ENCODE peak calls at places on chromosomes 2 and 18, in six cellular contexts. W is foreskin melanocyte, K is head of caudate nucleus, G is choroid plexus epithelial cell, S is kidney, Y is NAMALWA. R is an unnamed sample.

GRCh38 chr2:140234176-140234575 is 1454.0 kb upstream of the NXPH2 start:
- DNase-seq in W (no peak), K (no peak), G (peak), S (no peak), Y (no peak), R (no peak)

GRCh38 chr2:229235136-229235914 is 35.8 kb downstream of the PID1 start:
- DNase-seq in W (no peak), K (no peak), G (peak), S (no peak), Y (no peak), R (no peak)

GRCh38 chr2:40147360-40147759 is 304.5 kb downstream of the SLC8A1 start:
- DNase-seq in W (no peak), K (no peak), G (no peak), S (no peak), Y (no peak), R (no peak)

GRCh38 chr2:148643421-148643820 is 1.1 kb upstream of the EPC2 start:
- DNase-seq in W (no peak), K (no peak), G (no peak), S (no peak), Y (no peak), R (no peak)

GRCh38 chr2:217090884-217091283 is 231.0 kb upstream of the TNP1 start:
- DNase-seq in W (no peak), K (no peak), G (no peak), S (no peak), Y (no peak), R (no peak)

GRCh38 chr2:45458909-45459563 is 152.0 kb downstream of the SRBD1 start:
- DNase-seq in W (no peak), K (no peak), G (peak), S (no peak), Y (peak), R (no peak)

GRCh38 chr18:42137671-42138375 is 182.8 kb downstream of the PIK3C3 start:
- DNase-seq in W (peak), K (no peak), G (no peak), S (no peak), Y (no peak), R (no peak)

GRCh38 chr2:55901941-55902340 is 21.6 kb downstream of the EFEMP1 start:
- DNase-seq in W (no peak), K (no peak), G (peak), S (no peak), Y (no peak), R (no peak)

GRCh38 chr2:73998933-73999332 is 14.2 kb downstream of the TET3 start:
- DNase-seq in W (no peak), K (no peak), G (no peak), S (no peak), Y (no peak), R (no peak)

GRCh38 chr2:84055816-84056215 is 403.3 kb downstream of the SUCLG1 start:
- DNase-seq in W (no peak), K (no peak), G (no peak), S (no peak), Y (no peak), R (no peak)

GRCh38 chr2:111190816-111191540 is 70.3 kb downstream of the BCL2L11 start:
- DNase-seq in W (no peak), K (no peak), G (no peak), S (no peak), Y (no peak), R (no peak)

GRCh38 chr2:121140734-121141133 is 144.3 kb downstream of the TFCP2L1 start:
- DNase-seq in W (no peak), K (no peak), G (no peak), S (no peak), Y (no peak), R (no peak)

GRCh38 chr2:10162586-10163497 is 40.3 kb downstream of the RRM2 start:
- DNase-seq in W (no peak), K (peak), G (no peak), S (peak), Y (no peak), R (no peak)

GRCh38 chr18:9211955-9212354 is 75.4 kb downstream of the ANKRD12 start:
- DNase-seq in W (no peak), K (no peak), G (peak), S (no peak), Y (no peak), R (no peak)

GRCh38 chr2:40554665-40555294 is 102.9 kb upstream of the SLC8A1 start:
- DNase-seq in W (peak), K (peak), G (peak), S (peak), Y (peak), R (peak)

GRCh38 chr2:119981896-119982295 is 31.0 kb upstream of the EPB41L5 start:
- DNase-seq in W (no peak), K (no peak), G (no peak), S (no peak), Y (no peak), R (no peak)

GRCh38 chr2:127624321-127625145 is 21.4 kb upstream of the GPR17 start:
- DNase-seq in W (no peak), K (no peak), G (no peak), S (no peak), Y (no peak), R (no peak)

GRCh38 chr2:191565647-191566198 is 112.2 kb upstream of the NABP1 start:
- DNase-seq in W (no peak), K (no peak), G (peak), S (no peak), Y (peak), R (no peak)

GRCh38 chr2:205660521-205661124 is 21.7 kb upstream of the NRP2 start:
- DNase-seq in W (peak), K (peak), G (peak), S (peak), Y (no peak), R (no peak)

GRCh38 chr2:11577101-11577883 is 43.4 kb downstream of the GREB1 start:
- DNase-seq in W (no peak), K (no peak), G (no peak), S (peak), Y (no peak), R (no peak)

GRCh38 chr2:234682492-234683228 is 185.8 kb upstream of the ARL4C start:
- DNase-seq in W (no peak), K (no peak), G (no peak), S (no peak), Y (no peak), R (no peak)

GRCh38 chr2:234981197-234982095 is 29.6 kb downstream of the SH3BP4 start:
- DNase-seq in W (no peak), K (no peak), G (peak), S (peak), Y (no peak), R (no peak)

GRCh38 chr18:28114472-28114871 is 62.5 kb downstream of the CDH2 start:
- DNase-seq in W (no peak), K (no peak), G (peak), S (no peak), Y (no peak), R (no peak)

GRCh38 chr18:10301831-10302483 is 152.5 kb upstream of the APCDD1 start:
- DNase-seq in W (no peak), K (no peak), G (no peak), S (no peak), Y (no peak), R (no peak)

GRCh38 chr2:20487392-20488135 is 40.7 kb downstream of the RHOB start:
- DNase-seq in W (peak), K (no peak), G (no peak), S (no peak), Y (no peak), R (no peak)

GRCh38 chr2:36854241-36854640 is 112.1 kb downstream of the STRN start:
- DNase-seq in W (no peak), K (no peak), G (no peak), S (no peak), Y (no peak), R (no peak)

GRCh38 chr2:185006481-185006880 is 408.2 kb downstream of the ZNF804A start:
- DNase-seq in W (no peak), K (no peak), G (no peak), S (no peak), Y (no peak), R (no peak)

GRCh38 chr2:39217192-39217550 is 26.6 kb downstream of the CDKL4 start:
- DNase-seq in W (no peak), K (no peak), G (no peak), S (no peak), Y (no peak), R (no peak)

GRCh38 chr2:43024515-43024962 is 201.9 kb downstream of the ZFP36L2 start:
- DNase-seq in W (no peak), K (peak), G (peak), S (peak), Y (peak), R (peak)

GRCh38 chr2:15630958-15631719 is 39.5 kb downstream of the DDX1 start:
- DNase-seq in W (no peak), K (no peak), G (no peak), S (no peak), Y (no peak), R (no peak)

GRCh38 chr18:11115268-11115667 is 34.1 kb downstream of the PIEZO2 start:
- DNase-seq in W (no peak), K (no peak), G (peak), S (no peak), Y (no peak), R (no peak)

GRCh38 chr2:64750001-64750816 is 96.5 kb upstream of the SERTAD2 start:
- DNase-seq in W (no peak), K (peak), G (peak), S (peak), Y (peak), R (peak)

GRCh38 chr18:74898965-74899364 is 301.3 kb downstream of the ZNF407 start:
- DNase-seq in W (peak), K (no peak), G (peak), S (no peak), Y (no peak), R (no peak)

GRCh38 chr2:28394331-28394877 is 1.7 kb downstream of the FOSL2 start:
- DNase-seq in W (no peak), K (peak), G (peak), S (peak), Y (no peak), R (no peak)

R was measured in substantia nigra.